ENCODE peak calls at places on chromosome X, in eight cellular contexts. One of them, this sample, is unnamed.

GRCh38 chrX:119503484-119503861 is 35.2 kb downstream of the SLC25A5 start:
- DNase-seq in lower lobe of right lung: peak
- DNase-seq in cardiac fibroblast: peak
- DNase-seq in COR-L47: no peak
- DNase-seq in HT1080: peak
- DNase-seq in NT2/D1: no peak
- DNase-seq in adrenal gland: peak
- DNase-seq in cardiac muscle cell: no peak
- DNase-seq in this sample: no peak

GRCh38 chrX:107603433-107604159 is 24.7 kb upstream of the PRPS1 start:
- DNase-seq in lower lobe of right lung: no peak
- DNase-seq in cardiac fibroblast: no peak
- DNase-seq in COR-L47: no peak
- DNase-seq in HT1080: no peak
- DNase-seq in NT2/D1: no peak
- DNase-seq in adrenal gland: no peak
- DNase-seq in cardiac muscle cell: peak
- DNase-seq in this sample: no peak

GRCh38 chrX:1281511-1281910 is 12.9 kb downstream of the CSF2RA start:
- DNase-seq in lower lobe of right lung: no peak
- DNase-seq in cardiac fibroblast: peak
- DNase-seq in COR-L47: no peak
- DNase-seq in HT1080: peak
- DNase-seq in NT2/D1: no peak
- DNase-seq in adrenal gland: no peak
- DNase-seq in cardiac muscle cell: no peak
- DNase-seq in this sample: no peak

GRCh38 chrX:114797494-114797893 is 213.6 kb downstream of the HTR2C start:
- DNase-seq in lower lobe of right lung: no peak
- DNase-seq in cardiac fibroblast: no peak
- DNase-seq in COR-L47: no peak
- DNase-seq in HT1080: no peak
- DNase-seq in NT2/D1: no peak
- DNase-seq in adrenal gland: no peak
- DNase-seq in cardiac muscle cell: no peak
- DNase-seq in this sample: no peak

GRCh38 chrX:20060961-20061868 is 55.5 kb downstream of the MAP7D2 start:
- DNase-seq in lower lobe of right lung: no peak
- DNase-seq in cardiac fibroblast: no peak
- DNase-seq in COR-L47: no peak
- DNase-seq in HT1080: no peak
- DNase-seq in NT2/D1: no peak
- DNase-seq in adrenal gland: no peak
- DNase-seq in cardiac muscle cell: no peak
- DNase-seq in this sample: peak

GRCh38 chrX:104318330-104319009 is 63.7 kb upstream of the ESX1 start:
- DNase-seq in lower lobe of right lung: no peak
- DNase-seq in cardiac fibroblast: peak
- DNase-seq in COR-L47: no peak
- DNase-seq in HT1080: peak
- DNase-seq in NT2/D1: peak
- DNase-seq in adrenal gland: no peak
- DNase-seq in cardiac muscle cell: no peak
- DNase-seq in this sample: no peak

GRCh38 chrX:40245411-40246140 is 147.8 kb upstream of the BCOR start:
- DNase-seq in lower lobe of right lung: no peak
- DNase-seq in cardiac fibroblast: peak
- DNase-seq in COR-L47: no peak
- DNase-seq in HT1080: no peak
- DNase-seq in NT2/D1: no peak
- DNase-seq in adrenal gland: peak
- DNase-seq in cardiac muscle cell: no peak
- DNase-seq in this sample: peak

GRCh38 chrX:9597361-9598035 is 132.6 kb downstream of the TBL1X start:
- DNase-seq in lower lobe of right lung: no peak
- DNase-seq in cardiac fibroblast: no peak
- DNase-seq in COR-L47: no peak
- DNase-seq in HT1080: no peak
- DNase-seq in NT2/D1: no peak
- DNase-seq in adrenal gland: no peak
- DNase-seq in cardiac muscle cell: no peak
- DNase-seq in this sample: no peak

GRCh38 chrX:37509349-37509748 is 62.1 kb upstream of the LANCL3 start:
- DNase-seq in lower lobe of right lung: no peak
- DNase-seq in cardiac fibroblast: peak
- DNase-seq in COR-L47: no peak
- DNase-seq in HT1080: peak
- DNase-seq in NT2/D1: no peak
- DNase-seq in adrenal gland: no peak
- DNase-seq in cardiac muscle cell: peak
- DNase-seq in this sample: no peak

GRCh38 chrX:11341274-11342256 is 48.4 kb downstream of the AMELX start:
- DNase-seq in lower lobe of right lung: peak
- DNase-seq in cardiac fibroblast: peak
- DNase-seq in COR-L47: no peak
- DNase-seq in HT1080: peak
- DNase-seq in NT2/D1: no peak
- DNase-seq in adrenal gland: peak
- DNase-seq in cardiac muscle cell: no peak
- DNase-seq in this sample: no peak

GRCh38 chrX:80578518-80579105 is 158.4 kb downstream of the TENT5D start:
- DNase-seq in lower lobe of right lung: no peak
- DNase-seq in cardiac fibroblast: peak
- DNase-seq in COR-L47: no peak
- DNase-seq in HT1080: peak
- DNase-seq in NT2/D1: peak
- DNase-seq in adrenal gland: no peak
- DNase-seq in cardiac muscle cell: peak
- DNase-seq in this sample: peak

GRCh38 chrX:17078031-17078730 is 131.7 kb downstream of the REPS2 start:
- DNase-seq in lower lobe of right lung: no peak
- DNase-seq in cardiac fibroblast: peak
- DNase-seq in COR-L47: no peak
- DNase-seq in HT1080: peak
- DNase-seq in NT2/D1: no peak
- DNase-seq in adrenal gland: no peak
- DNase-seq in cardiac muscle cell: no peak
- DNase-seq in this sample: no peak

GRCh38 chrX:22429704-22430103 is 157.0 kb downstream of the CBLL2 start:
- DNase-seq in lower lobe of right lung: no peak
- DNase-seq in cardiac fibroblast: no peak
- DNase-seq in COR-L47: no peak
- DNase-seq in HT1080: no peak
- DNase-seq in NT2/D1: no peak
- DNase-seq in adrenal gland: no peak
- DNase-seq in cardiac muscle cell: no peak
- DNase-seq in this sample: no peak

GRCh38 chrX:106588801-106589200 is 23.0 kb upstream of the RADX start:
- DNase-seq in lower lobe of right lung: no peak
- DNase-seq in cardiac fibroblast: no peak
- DNase-seq in COR-L47: no peak
- DNase-seq in HT1080: no peak
- DNase-seq in NT2/D1: no peak
- DNase-seq in adrenal gland: no peak
- DNase-seq in cardiac muscle cell: no peak
- DNase-seq in this sample: no peak

GRCh38 chrX:39258331-39258730 is 457.1 kb downstream of the MID1IP1 start:
- DNase-seq in lower lobe of right lung: no peak
- DNase-seq in cardiac fibroblast: no peak
- DNase-seq in COR-L47: peak
- DNase-seq in HT1080: no peak
- DNase-seq in NT2/D1: no peak
- DNase-seq in adrenal gland: no peak
- DNase-seq in cardiac muscle cell: peak
- DNase-seq in this sample: peak

GRCh38 chrX:53223068-53223693 is 1.8 kb downstream of the KDM5C start:
- DNase-seq in lower lobe of right lung: no peak
- DNase-seq in cardiac fibroblast: peak
- DNase-seq in COR-L47: no peak
- DNase-seq in HT1080: no peak
- DNase-seq in NT2/D1: no peak
- DNase-seq in adrenal gland: no peak
- DNase-seq in cardiac muscle cell: peak
- DNase-seq in this sample: no peak

GRCh38 chrX:119189586-119189985 is 46.5 kb upstream of the PGRMC1 start:
- DNase-seq in lower lobe of right lung: no peak
- DNase-seq in cardiac fibroblast: peak
- DNase-seq in COR-L47: no peak
- DNase-seq in HT1080: no peak
- DNase-seq in NT2/D1: no peak
- DNase-seq in adrenal gland: no peak
- DNase-seq in cardiac muscle cell: peak
- DNase-seq in this sample: no peak

GRCh38 chrX:48597353-48598264 is at the start of gene WDR13:
- DNase-seq in lower lobe of right lung: peak
- DNase-seq in cardiac fibroblast: peak
- DNase-seq in COR-L47: peak
- DNase-seq in HT1080: peak
- DNase-seq in NT2/D1: peak
- DNase-seq in adrenal gland: peak
- DNase-seq in cardiac muscle cell: peak
- DNase-seq in this sample: peak

GRCh38 chrX:150683536-150684146 is 9.6 kb upstream of the MTMR1 start:
- DNase-seq in lower lobe of right lung: no peak
- DNase-seq in cardiac fibroblast: peak
- DNase-seq in COR-L47: no peak
- DNase-seq in HT1080: peak
- DNase-seq in NT2/D1: peak
- DNase-seq in adrenal gland: no peak
- DNase-seq in cardiac muscle cell: peak
- DNase-seq in this sample: peak

GRCh38 chrX:48703642-48704481 is 7.3 kb downstream of the SUV39H1 start:
- DNase-seq in lower lobe of right lung: no peak
- DNase-seq in cardiac fibroblast: peak
- DNase-seq in COR-L47: no peak
- DNase-seq in HT1080: peak
- DNase-seq in NT2/D1: no peak
- DNase-seq in adrenal gland: no peak
- DNase-seq in cardiac muscle cell: peak
- DNase-seq in this sample: no peak

GRCh38 chrX:43860646-43861370 is 21.4 kb downstream of the MAOB start:
- DNase-seq in lower lobe of right lung: no peak
- DNase-seq in cardiac fibroblast: peak
- DNase-seq in COR-L47: peak
- DNase-seq in HT1080: peak
- DNase-seq in NT2/D1: no peak
- DNase-seq in adrenal gland: no peak
- DNase-seq in cardiac muscle cell: no peak
- DNase-seq in this sample: peak

GRCh38 chrX:21375795-21376069 is 1.5 kb downstream of the CNKSR2 start:
- DNase-seq in lower lobe of right lung: no peak
- DNase-seq in cardiac fibroblast: no peak
- DNase-seq in COR-L47: peak
- DNase-seq in HT1080: no peak
- DNase-seq in NT2/D1: no peak
- DNase-seq in adrenal gland: no peak
- DNase-seq in cardiac muscle cell: peak
- DNase-seq in this sample: no peak

GRCh38 chrX:139832728-139833309 is 100.0 kb downstream of the ATP11C start:
- DNase-seq in lower lobe of right lung: no peak
- DNase-seq in cardiac fibroblast: no peak
- DNase-seq in COR-L47: no peak
- DNase-seq in HT1080: no peak
- DNase-seq in NT2/D1: no peak
- DNase-seq in adrenal gland: no peak
- DNase-seq in cardiac muscle cell: no peak
- DNase-seq in this sample: no peak

GRCh38 chrX:9163153-9163790 is 129.3 kb upstream of the FAM9B start:
- DNase-seq in lower lobe of right lung: no peak
- DNase-seq in cardiac fibroblast: peak
- DNase-seq in COR-L47: peak
- DNase-seq in HT1080: peak
- DNase-seq in NT2/D1: no peak
- DNase-seq in adrenal gland: no peak
- DNase-seq in cardiac muscle cell: no peak
- DNase-seq in this sample: peak

GRCh38 chrX:104108955-104109354 is 3.4 kb upstream of the ZCCHC18 start:
- DNase-seq in lower lobe of right lung: no peak
- DNase-seq in cardiac fibroblast: no peak
- DNase-seq in COR-L47: no peak
- DNase-seq in HT1080: no peak
- DNase-seq in NT2/D1: no peak
- DNase-seq in adrenal gland: no peak
- DNase-seq in cardiac muscle cell: no peak
- DNase-seq in this sample: no peak

GRCh38 chrX:42519666-42520231 is 258.2 kb downstream of the PPP1R2C start:
- DNase-seq in lower lobe of right lung: no peak
- DNase-seq in cardiac fibroblast: peak
- DNase-seq in COR-L47: no peak
- DNase-seq in HT1080: peak
- DNase-seq in NT2/D1: no peak
- DNase-seq in adrenal gland: peak
- DNase-seq in cardiac muscle cell: no peak
- DNase-seq in this sample: no peak

GRCh38 chrX:117808413-117808812 is 308.2 kb downstream of the KLHL13 start:
- DNase-seq in lower lobe of right lung: no peak
- DNase-seq in cardiac fibroblast: no peak
- DNase-seq in COR-L47: no peak
- DNase-seq in HT1080: no peak
- DNase-seq in NT2/D1: peak
- DNase-seq in adrenal gland: no peak
- DNase-seq in cardiac muscle cell: no peak
- DNase-seq in this sample: no peak

GRCh38 chrX:71171110-71171801 is 26.6 kb downstream of the NLGN3 start:
- DNase-seq in lower lobe of right lung: peak
- DNase-seq in cardiac fibroblast: no peak
- DNase-seq in COR-L47: no peak
- DNase-seq in HT1080: no peak
- DNase-seq in NT2/D1: peak
- DNase-seq in adrenal gland: peak
- DNase-seq in cardiac muscle cell: peak
- DNase-seq in this sample: no peak

GRCh38 chrX:79235899-79236298 is 91.4 kb downstream of the GPR174 start:
- DNase-seq in lower lobe of right lung: no peak
- DNase-seq in cardiac fibroblast: no peak
- DNase-seq in COR-L47: no peak
- DNase-seq in HT1080: no peak
- DNase-seq in NT2/D1: no peak
- DNase-seq in adrenal gland: no peak
- DNase-seq in cardiac muscle cell: no peak
- DNase-seq in this sample: no peak

GRCh38 chrX:137354851-137355250 is 211.1 kb upstream of the ZIC3 start:
- DNase-seq in lower lobe of right lung: no peak
- DNase-seq in cardiac fibroblast: no peak
- DNase-seq in COR-L47: peak
- DNase-seq in HT1080: no peak
- DNase-seq in NT2/D1: no peak
- DNase-seq in adrenal gland: no peak
- DNase-seq in cardiac muscle cell: no peak
- DNase-seq in this sample: peak

GRCh38 chrX:43589735-43590515 is 66.2 kb upstream of the MAOA start:
- DNase-seq in lower lobe of right lung: no peak
- DNase-seq in cardiac fibroblast: peak
- DNase-seq in COR-L47: no peak
- DNase-seq in HT1080: no peak
- DNase-seq in NT2/D1: no peak
- DNase-seq in adrenal gland: no peak
- DNase-seq in cardiac muscle cell: no peak
- DNase-seq in this sample: no peak

GRCh38 chrX:131746491-131746968 is 202.7 kb downstream of the OR13H1 start:
- DNase-seq in lower lobe of right lung: no peak
- DNase-seq in cardiac fibroblast: no peak
- DNase-seq in COR-L47: no peak
- DNase-seq in HT1080: no peak
- DNase-seq in NT2/D1: peak
- DNase-seq in adrenal gland: peak
- DNase-seq in cardiac muscle cell: no peak
- DNase-seq in this sample: peak

GRCh38 chrX:21382715-21383114 is 8.5 kb downstream of the CNKSR2 start:
- DNase-seq in lower lobe of right lung: no peak
- DNase-seq in cardiac fibroblast: no peak
- DNase-seq in COR-L47: no peak
- DNase-seq in HT1080: no peak
- DNase-seq in NT2/D1: no peak
- DNase-seq in adrenal gland: no peak
- DNase-seq in cardiac muscle cell: no peak
- DNase-seq in this sample: no peak

GRCh38 chrX:120517936-120518335 is 42.8 kb downstream of the CUL4B start:
- DNase-seq in lower lobe of right lung: no peak
- DNase-seq in cardiac fibroblast: peak
- DNase-seq in COR-L47: no peak
- DNase-seq in HT1080: peak
- DNase-seq in NT2/D1: no peak
- DNase-seq in adrenal gland: no peak
- DNase-seq in cardiac muscle cell: no peak
- DNase-seq in this sample: no peak

This sample was measured in NCI-H1092 treated with DMSO at 0.1 percent for 48 hours.